ENCODE peak calls at places on chromosomes 4 and X, in four cellular contexts. One of them, this sample, is unnamed.
A peak's percentile ranks its signal among the peaks of the same experiment; 100 is the strongest.

GRCh38 chr4:152352645-152353116 is 183.2 kb downstream of the FBXW7 start:
- DNase-seq in activated CD4-positive, alpha-beta memory T cell treated with anti-CD3 and anti-CD28 coated beads for 36 hours: no peak
- DNase-seq in neural crest cell: peak; percentile 34
- DNase-seq in cortex of kidney: no peak
- DNase-seq in this sample: peak; percentile 60

GRCh38 chr4:10162341-10163000 is 45.9 kb upstream of the WDR1 start:
- DNase-seq in neural crest cell: no peak
- DNase-seq in cortex of kidney: no peak
- DNase-seq in activated CD4-positive, alpha-beta memory T cell treated with anti-CD3 and anti-CD28 coated beads for 36 hours: no peak
- DNase-seq in this sample: no peak

GRCh38 chr4:175308236-175308635 is 390.1 kb downstream of the ADAM29 start:
- DNase-seq in cortex of kidney: no peak
- DNase-seq in activated CD4-positive, alpha-beta memory T cell treated with anti-CD3 and anti-CD28 coated beads for 36 hours: no peak
- DNase-seq in neural crest cell: no peak
- DNase-seq in this sample: no peak

GRCh38 chrX:147894332-147894870 is 17.3 kb upstream of the FMR1 start:
- DNase-seq in activated CD4-positive, alpha-beta memory T cell treated with anti-CD3 and anti-CD28 coated beads for 36 hours: no peak
- DNase-seq in cortex of kidney: no peak
- DNase-seq in neural crest cell: no peak
- DNase-seq in this sample: no peak

GRCh38 chr4:185512516-185512915 is 22.8 kb downstream of the PDLIM3 start:
- DNase-seq in activated CD4-positive, alpha-beta memory T cell treated with anti-CD3 and anti-CD28 coated beads for 36 hours: no peak
- DNase-seq in cortex of kidney: no peak
- DNase-seq in neural crest cell: no peak
- DNase-seq in this sample: no peak

GRCh38 chr4:137545461-137545861 is 13.2 kb upstream of the PCDH18 start:
- DNase-seq in activated CD4-positive, alpha-beta memory T cell treated with anti-CD3 and anti-CD28 coated beads for 36 hours: no peak
- DNase-seq in neural crest cell: no peak
- DNase-seq in cortex of kidney: no peak
- DNase-seq in this sample: peak; percentile 33

GRCh38 chr4:76680934-76681333 is 217.0 kb downstream of the SOWAHB start:
- DNase-seq in cortex of kidney: no peak
- DNase-seq in neural crest cell: no peak
- DNase-seq in activated CD4-positive, alpha-beta memory T cell treated with anti-CD3 and anti-CD28 coated beads for 36 hours: no peak
- DNase-seq in this sample: no peak

GRCh38 chr4:156976147-156976546 is 4.5 kb upstream of the PDGFC start:
- DNase-seq in activated CD4-positive, alpha-beta memory T cell treated with anti-CD3 and anti-CD28 coated beads for 36 hours: no peak
- DNase-seq in neural crest cell: no peak
- DNase-seq in cortex of kidney: no peak
- DNase-seq in this sample: no peak

GRCh38 chr4:72295966-72296557 is 264.3 kb downstream of the NPFFR2 start:
- DNase-seq in activated CD4-positive, alpha-beta memory T cell treated with anti-CD3 and anti-CD28 coated beads for 36 hours: no peak
- DNase-seq in cortex of kidney: no peak
- DNase-seq in neural crest cell: no peak
- DNase-seq in this sample: no peak

GRCh38 chr4:141840299-141840986 is 204.1 kb downstream of the IL15 start:
- DNase-seq in neural crest cell: no peak
- DNase-seq in cortex of kidney: no peak
- DNase-seq in activated CD4-positive, alpha-beta memory T cell treated with anti-CD3 and anti-CD28 coated beads for 36 hours: no peak
- DNase-seq in this sample: no peak

GRCh38 chr4:150006197-150006596 is 72.0 kb upstream of the DCLK2 start:
- DNase-seq in cortex of kidney: no peak
- DNase-seq in neural crest cell: no peak
- DNase-seq in activated CD4-positive, alpha-beta memory T cell treated with anti-CD3 and anti-CD28 coated beads for 36 hours: no peak
- DNase-seq in this sample: no peak

GRCh38 chrX:47226071-47226470 is 6.7 kb upstream of the USP11 start:
- DNase-seq in activated CD4-positive, alpha-beta memory T cell treated with anti-CD3 and anti-CD28 coated beads for 36 hours: no peak
- DNase-seq in cortex of kidney: no peak
- DNase-seq in neural crest cell: no peak
- DNase-seq in this sample: peak; percentile 33

GRCh38 chr4:106032851-106033286 is 137.6 kb downstream of the NPNT start:
- DNase-seq in neural crest cell: no peak
- DNase-seq in activated CD4-positive, alpha-beta memory T cell treated with anti-CD3 and anti-CD28 coated beads for 36 hours: no peak
- DNase-seq in cortex of kidney: no peak
- DNase-seq in this sample: no peak

GRCh38 chrX:40471965-40472648 is 108.7 kb upstream of the ATP6AP2 start:
- DNase-seq in neural crest cell: no peak
- DNase-seq in cortex of kidney: no peak
- DNase-seq in activated CD4-positive, alpha-beta memory T cell treated with anti-CD3 and anti-CD28 coated beads for 36 hours: peak; percentile 36
- DNase-seq in this sample: peak; percentile 34

GRCh38 chr4:30718021-30718888 is 1.9 kb upstream of the PCDH7 start:
- DNase-seq in neural crest cell: peak; percentile 57
- DNase-seq in cortex of kidney: no peak
- DNase-seq in activated CD4-positive, alpha-beta memory T cell treated with anti-CD3 and anti-CD28 coated beads for 36 hours: no peak
- DNase-seq in this sample: peak; percentile 52

GRCh38 chrX:130746709-130747347 is 156.2 kb downstream of the ENOX2 start:
- DNase-seq in cortex of kidney: no peak
- DNase-seq in activated CD4-positive, alpha-beta memory T cell treated with anti-CD3 and anti-CD28 coated beads for 36 hours: no peak
- DNase-seq in neural crest cell: no peak
- DNase-seq in this sample: no peak

GRCh38 chr4:6942238-6942800 is 32.7 kb downstream of the TBC1D14 start:
- DNase-seq in activated CD4-positive, alpha-beta memory T cell treated with anti-CD3 and anti-CD28 coated beads for 36 hours: peak; percentile 67
- DNase-seq in neural crest cell: no peak
- DNase-seq in cortex of kidney: no peak
- DNase-seq in this sample: no peak

GRCh38 chr4:2712261-2712842 is 43.8 kb downstream of the TNIP2 start:
- DNase-seq in activated CD4-positive, alpha-beta memory T cell treated with anti-CD3 and anti-CD28 coated beads for 36 hours: no peak
- DNase-seq in neural crest cell: no peak
- DNase-seq in cortex of kidney: no peak
- DNase-seq in this sample: no peak

GRCh38 chrX:109125304-109125703 is 356.6 kb downstream of the GUCY2F start:
- DNase-seq in cortex of kidney: no peak
- DNase-seq in neural crest cell: no peak
- DNase-seq in activated CD4-positive, alpha-beta memory T cell treated with anti-CD3 and anti-CD28 coated beads for 36 hours: no peak
- DNase-seq in this sample: no peak

GRCh38 chr4:109723110-109723509 is 6.8 kb downstream of the PLA2G12A start:
- DNase-seq in activated CD4-positive, alpha-beta memory T cell treated with anti-CD3 and anti-CD28 coated beads for 36 hours: no peak
- DNase-seq in neural crest cell: no peak
- DNase-seq in cortex of kidney: no peak
- DNase-seq in this sample: no peak